ENCODE peak calls at places on chromosomes 3 and 15, in six cellular contexts. V is brain microvascular endothelial cell, T is GM12865, S is foreskin fibroblast, I is GM13976, A is fibroblast of villous mesenchyme. Z is an unnamed sample.
A peak's percentile ranks its signal among the peaks of the same experiment; 100 is the strongest.

GRCh38 chr3:166829896-166830295 is 550.2 kb downstream of the ZBBX start:
- DNase-seq in V (no peak), T (no peak), S (no peak), I (no peak), A (peak; percentile 9), Z (no peak)

GRCh38 chr15:44738340-44738984 is 2.1 kb downstream of the TRIM69 start:
- DNase-seq in V (no peak), T (peak; percentile 65), S (peak; percentile 70), I (peak; percentile 58), A (peak; percentile 77), Z (peak; percentile 42)

GRCh38 chr3:38980972-38981371 is 70.8 kb downstream of the SCN11A start:
- DNase-seq in V (no peak), T (no peak), S (no peak), I (no peak), A (no peak), Z (no peak)

GRCh38 chr3:134327594-134327975 is 46.7 kb downstream of the AMOTL2 start:
- DNase-seq in V (peak; percentile 81), T (no peak), S (peak; percentile 92), I (no peak), A (peak; percentile 81), Z (no peak)

GRCh38 chr15:78437107-78437761 is 782 bp upstream of the IREB2 start:
- DNase-seq in V (no peak), T (no peak), S (no peak), I (peak; percentile 57), A (no peak), Z (no peak)

GRCh38 chr3:13715167-13715954 is 164.5 kb downstream of the WNT7A start:
- DNase-seq in V (no peak), T (no peak), S (no peak), I (peak; percentile 4), A (no peak), Z (no peak)

GRCh38 chr3:193816656-193817311 is 223.8 kb downstream of the OPA1 start:
- DNase-seq in V (no peak), T (no peak), S (peak; percentile 12), I (no peak), A (peak; percentile 73), Z (no peak)

GRCh38 chr3:99945328-99945995 is 127.8 kb downstream of the CMSS1 start:
- DNase-seq in V (no peak), T (no peak), S (peak; percentile 63), I (no peak), A (no peak), Z (no peak)

GRCh38 chr3:112778298-112779008 is 68.2 kb downstream of the CD200R1L start:
- DNase-seq in V (peak; percentile 79), T (no peak), S (peak; percentile 80), I (no peak), A (peak; percentile 88), Z (no peak)

GRCh38 chr3:73384091-73384906 is 240.4 kb downstream of the PDZRN3 start:
- DNase-seq in V (no peak), T (no peak), S (no peak), I (no peak), A (no peak), Z (no peak)

GRCh38 chr15:74245342-74245931 is 9.3 kb downstream of the CCDC33 start:
- DNase-seq in V (no peak), T (peak; percentile 21), S (no peak), I (no peak), A (no peak), Z (no peak)

GRCh38 chr3:127484601-127485388 is 105.7 kb downstream of the TPRA1 start:
- DNase-seq in V (no peak), T (peak; percentile 30), S (peak; percentile 26), I (no peak), A (no peak), Z (no peak)

GRCh38 chr3:123767020-123767394 is 117.1 kb downstream of the MYLK start:
- DNase-seq in V (no peak), T (no peak), S (no peak), I (no peak), A (no peak), Z (no peak)

GRCh38 chr3:169869484-169870304 is at the start of gene LRRC31:
- DNase-seq in V (no peak), T (no peak), S (no peak), I (no peak), A (no peak), Z (no peak)

GRCh38 chr15:52295421-52295991 is at the start of gene MYO5C:
- DNase-seq in V (no peak), T (no peak), S (peak; percentile 41), I (no peak), A (no peak), Z (no peak)

GRCh38 chr15:65377105-65377975 is 462 bp downstream of the IGDCC3 start:
- DNase-seq in V (no peak), T (no peak), S (peak; percentile 51), I (peak; percentile 55), A (peak; percentile 16), Z (no peak)

GRCh38 chr3:127089487-127090145 is 103.3 kb upstream of the PRR23E start:
- DNase-seq in V (no peak), T (no peak), S (peak; percentile 62), I (no peak), A (peak; percentile 8), Z (no peak)

GRCh38 chr3:151093905-151094304 is 8.4 kb downstream of the MED12L start:
- DNase-seq in V (no peak), T (no peak), S (no peak), I (no peak), A (no peak), Z (no peak)
- TF ChIP-seq CTCF in V (peak; percentile 1), T (no peak), S (no peak), I (no peak), A (no peak), Z (no peak)

GRCh38 chr3:129323651-129324294 is 45.1 kb downstream of the HMCES start:
- DNase-seq in V (no peak), T (peak; percentile 73), S (no peak), I (peak; percentile 76), A (no peak), Z (peak; percentile 69)
- TF ChIP-seq CTCF in V (peak; percentile 53), T (peak; percentile 57), S (no peak), I (no peak), A (peak; percentile 34), Z (peak; percentile 38)

DNA sequence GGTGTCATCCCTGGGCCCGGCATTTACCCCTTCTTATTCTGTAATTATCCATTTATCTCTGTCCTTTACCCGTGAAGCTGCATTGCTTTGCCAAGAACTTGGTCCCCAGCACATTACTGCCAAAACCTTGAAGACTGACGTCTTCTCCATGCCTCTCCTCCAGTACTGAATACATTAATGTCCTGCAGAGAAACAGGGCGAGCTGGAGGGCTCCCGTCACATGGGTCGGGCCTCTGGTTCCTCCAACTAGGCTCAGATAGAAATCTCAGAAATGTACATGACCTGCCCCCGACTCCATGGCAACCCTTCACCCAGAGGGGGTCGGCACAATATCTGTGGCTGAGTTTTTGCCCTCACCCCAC is 435 bp downstream of the EFCAB12 start:
- DNase-seq in V (no peak), T (no peak), S (no peak), I (no peak), A (no peak), Z (no peak)
- TF ChIP-seq CTCF in V (no peak), T (no peak), S (no peak), I (no peak), A (no peak), Z (no peak)

GRCh38 chr15:36334059-36334458 is 245.4 kb upstream of the CDIN1 start:
- DNase-seq in V (peak; percentile 66), T (no peak), S (peak; percentile 55), I (no peak), A (peak; percentile 60), Z (no peak)

GRCh38 chr15:36330598-36330997 is 248.8 kb upstream of the CDIN1 start:
- DNase-seq in V (no peak), T (no peak), S (peak; percentile 17), I (no peak), A (no peak), Z (no peak)

GRCh38 chr15:36331531-36332275 is 247.7 kb upstream of the CDIN1 start:
- DNase-seq in V (no peak), T (no peak), S (peak; percentile 51), I (no peak), A (peak; percentile 48), Z (no peak)

GRCh38 chr15:36332301-36332700 is 247.1 kb upstream of the CDIN1 start:
- DNase-seq in V (peak; percentile 61), T (no peak), S (peak; percentile 73), I (no peak), A (peak; percentile 46), Z (no peak)

GRCh38 chr15:36332896-36333295 is 246.5 kb upstream of the CDIN1 start:
- DNase-seq in V (no peak), T (no peak), S (no peak), I (no peak), A (no peak), Z (no peak)
- TF ChIP-seq CTCF in V (no peak), T (no peak), S (no peak), I (no peak), A (no peak), Z (no peak)

DNA sequence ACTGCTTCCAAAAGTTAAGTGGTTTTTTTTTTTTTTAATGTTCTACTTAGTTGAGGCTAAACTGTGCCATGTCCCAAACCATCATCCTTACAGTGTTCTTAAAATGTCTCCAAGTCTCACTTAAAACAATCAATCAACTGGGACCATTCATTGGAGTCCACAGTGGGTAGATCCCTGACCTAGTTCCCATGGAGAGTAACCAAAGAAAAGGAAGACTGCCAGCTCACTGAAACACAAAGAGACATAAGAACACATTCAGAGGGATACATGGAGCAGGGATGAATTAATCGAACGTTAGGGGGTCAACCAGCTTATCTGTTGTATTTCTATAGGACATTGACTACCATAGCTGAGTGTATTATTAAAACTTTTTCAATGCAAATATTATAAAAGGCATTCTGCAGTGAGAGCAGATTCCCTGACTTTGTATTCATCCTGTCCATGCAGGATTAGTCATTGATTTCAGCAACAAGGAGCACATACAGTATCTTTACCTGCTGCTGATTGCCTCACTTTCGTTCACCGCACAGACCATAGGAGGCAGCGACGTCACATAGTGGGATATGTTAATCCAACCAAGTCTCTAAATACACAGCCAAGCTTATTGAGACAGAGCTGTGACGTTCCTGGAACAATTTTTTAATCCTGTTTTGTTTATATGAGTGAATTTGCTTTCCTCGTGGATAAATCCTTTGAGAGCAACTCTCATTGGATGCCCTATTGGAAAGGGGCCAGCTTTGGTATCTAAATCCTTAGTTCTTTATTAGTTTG is 365.0 kb upstream of the RBMS3 start:
- DNase-seq in V (peak; percentile 82), T (no peak), S (peak; percentile 64), I (no peak), A (peak; percentile 95), Z (no peak)
- TF ChIP-seq CTCF in V (peak; percentile 45), T (no peak), S (peak; percentile 28), I (peak; percentile 30), A (peak; percentile 16), Z (no peak)

Z was measured in GM20000.